ENCODE peak calls at places on chromosomes 4 and X, in six cellular contexts. One of them, this sample, is unnamed.

GRCh38 chrX:31555506-31555905 is 483.7 kb upstream of the FTHL17 start:
- DNase-seq in naive thymus-derived CD4-positive, alpha-beta T cell: no peak
- DNase-seq in heart left ventricle: peak; percentile 5
- DNase-seq in NCI-H1092 treated with DMSO at 0.1 percent for 48 hours: no peak
- DNase-seq in foreskin fibroblast: no peak
- DNase-seq in activated T-helper 2 cell treated with anti-CD3 and anti-CD28 coated beads, Interferon-gamma antibody, Interleukin-2, Interleukin-4, amounts not matched to agents 10 μg/mL and 5 μg/mL and 100 μg/mL, durations not matched to agents 14 hours and 24 hours and 36 hours: no peak
- DNase-seq in this sample: no peak

GRCh38 chr4:17448689-17449088 is 63.2 kb downstream of the QDPR start:
- DNase-seq in naive thymus-derived CD4-positive, alpha-beta T cell: no peak
- DNase-seq in heart left ventricle: no peak
- DNase-seq in NCI-H1092 treated with DMSO at 0.1 percent for 48 hours: no peak
- DNase-seq in foreskin fibroblast: peak; percentile 62
- DNase-seq in activated T-helper 2 cell treated with anti-CD3 and anti-CD28 coated beads, Interferon-gamma antibody, Interleukin-2, Interleukin-4, amounts not matched to agents 10 μg/mL and 5 μg/mL and 100 μg/mL, durations not matched to agents 14 hours and 24 hours and 36 hours: no peak
- DNase-seq in this sample: no peak

GRCh38 chr4:744212-744841 is 38.7 kb downstream of the PCGF3 start:
- DNase-seq in naive thymus-derived CD4-positive, alpha-beta T cell: no peak
- DNase-seq in heart left ventricle: no peak
- DNase-seq in NCI-H1092 treated with DMSO at 0.1 percent for 48 hours: no peak
- DNase-seq in foreskin fibroblast: no peak
- DNase-seq in activated T-helper 2 cell treated with anti-CD3 and anti-CD28 coated beads, Interferon-gamma antibody, Interleukin-2, Interleukin-4, amounts not matched to agents 10 μg/mL and 5 μg/mL and 100 μg/mL, durations not matched to agents 14 hours and 24 hours and 36 hours: no peak
- DNase-seq in this sample: no peak

GRCh38 chr4:30847958-30848357 is 127.8 kb downstream of the PCDH7 start:
- DNase-seq in naive thymus-derived CD4-positive, alpha-beta T cell: no peak
- DNase-seq in heart left ventricle: no peak
- DNase-seq in NCI-H1092 treated with DMSO at 0.1 percent for 48 hours: no peak
- DNase-seq in foreskin fibroblast: no peak
- DNase-seq in activated T-helper 2 cell treated with anti-CD3 and anti-CD28 coated beads, Interferon-gamma antibody, Interleukin-2, Interleukin-4, amounts not matched to agents 10 μg/mL and 5 μg/mL and 100 μg/mL, durations not matched to agents 14 hours and 24 hours and 36 hours: no peak
- DNase-seq in this sample: no peak

GRCh38 chrX:129738466-129739308 is at the start of gene XPNPEP2:
- DNase-seq in naive thymus-derived CD4-positive, alpha-beta T cell: no peak
- DNase-seq in heart left ventricle: peak; percentile 25
- DNase-seq in NCI-H1092 treated with DMSO at 0.1 percent for 48 hours: no peak
- DNase-seq in foreskin fibroblast: peak; percentile 42
- DNase-seq in activated T-helper 2 cell treated with anti-CD3 and anti-CD28 coated beads, Interferon-gamma antibody, Interleukin-2, Interleukin-4, amounts not matched to agents 10 μg/mL and 5 μg/mL and 100 μg/mL, durations not matched to agents 14 hours and 24 hours and 36 hours: no peak
- DNase-seq in this sample: no peak

GRCh38 chr4:176547005-176547404 is 227.2 kb downstream of the SPCS3 start:
- DNase-seq in naive thymus-derived CD4-positive, alpha-beta T cell: no peak
- DNase-seq in heart left ventricle: no peak
- DNase-seq in NCI-H1092 treated with DMSO at 0.1 percent for 48 hours: no peak
- DNase-seq in foreskin fibroblast: peak; percentile 88
- DNase-seq in activated T-helper 2 cell treated with anti-CD3 and anti-CD28 coated beads, Interferon-gamma antibody, Interleukin-2, Interleukin-4, amounts not matched to agents 10 μg/mL and 5 μg/mL and 100 μg/mL, durations not matched to agents 14 hours and 24 hours and 36 hours: no peak
- DNase-seq in this sample: no peak

GRCh38 chrX:115898382-115899001 is 272.1 kb upstream of the AGTR2 start:
- DNase-seq in naive thymus-derived CD4-positive, alpha-beta T cell: no peak
- DNase-seq in heart left ventricle: no peak
- DNase-seq in NCI-H1092 treated with DMSO at 0.1 percent for 48 hours: peak; percentile 59
- DNase-seq in foreskin fibroblast: no peak
- DNase-seq in activated T-helper 2 cell treated with anti-CD3 and anti-CD28 coated beads, Interferon-gamma antibody, Interleukin-2, Interleukin-4, amounts not matched to agents 10 μg/mL and 5 μg/mL and 100 μg/mL, durations not matched to agents 14 hours and 24 hours and 36 hours: no peak
- DNase-seq in this sample: no peak

GRCh38 chr4:17066972-17067371 is 168.5 kb upstream of the LDB2 start:
- DNase-seq in naive thymus-derived CD4-positive, alpha-beta T cell: no peak
- DNase-seq in heart left ventricle: no peak
- DNase-seq in NCI-H1092 treated with DMSO at 0.1 percent for 48 hours: no peak
- DNase-seq in foreskin fibroblast: peak; percentile 88
- DNase-seq in activated T-helper 2 cell treated with anti-CD3 and anti-CD28 coated beads, Interferon-gamma antibody, Interleukin-2, Interleukin-4, amounts not matched to agents 10 μg/mL and 5 μg/mL and 100 μg/mL, durations not matched to agents 14 hours and 24 hours and 36 hours: no peak
- DNase-seq in this sample: no peak

GRCh38 chrX:131752493-131753198 is 208.8 kb downstream of the OR13H1 start:
- DNase-seq in naive thymus-derived CD4-positive, alpha-beta T cell: no peak
- DNase-seq in heart left ventricle: no peak
- DNase-seq in NCI-H1092 treated with DMSO at 0.1 percent for 48 hours: no peak
- DNase-seq in foreskin fibroblast: no peak
- DNase-seq in activated T-helper 2 cell treated with anti-CD3 and anti-CD28 coated beads, Interferon-gamma antibody, Interleukin-2, Interleukin-4, amounts not matched to agents 10 μg/mL and 5 μg/mL and 100 μg/mL, durations not matched to agents 14 hours and 24 hours and 36 hours: no peak
- DNase-seq in this sample: no peak

GRCh38 chr4:138839574-138839973 is 176.0 kb upstream of the NOCT start:
- DNase-seq in naive thymus-derived CD4-positive, alpha-beta T cell: no peak
- DNase-seq in heart left ventricle: no peak
- DNase-seq in NCI-H1092 treated with DMSO at 0.1 percent for 48 hours: no peak
- DNase-seq in foreskin fibroblast: no peak
- DNase-seq in activated T-helper 2 cell treated with anti-CD3 and anti-CD28 coated beads, Interferon-gamma antibody, Interleukin-2, Interleukin-4, amounts not matched to agents 10 μg/mL and 5 μg/mL and 100 μg/mL, durations not matched to agents 14 hours and 24 hours and 36 hours: no peak
- DNase-seq in this sample: no peak

GRCh38 chr4:5051692-5052423 is 578 bp downstream of the STK32B start:
- DNase-seq in naive thymus-derived CD4-positive, alpha-beta T cell: no peak
- DNase-seq in heart left ventricle: no peak
- DNase-seq in NCI-H1092 treated with DMSO at 0.1 percent for 48 hours: peak; percentile 6
- DNase-seq in foreskin fibroblast: no peak
- DNase-seq in activated T-helper 2 cell treated with anti-CD3 and anti-CD28 coated beads, Interferon-gamma antibody, Interleukin-2, Interleukin-4, amounts not matched to agents 10 μg/mL and 5 μg/mL and 100 μg/mL, durations not matched to agents 14 hours and 24 hours and 36 hours: no peak
- DNase-seq in this sample: peak; percentile 86

GRCh38 chr4:57865264-57865663 is 755.1 kb upstream of the IGFBP7 start:
- DNase-seq in naive thymus-derived CD4-positive, alpha-beta T cell: no peak
- DNase-seq in heart left ventricle: no peak
- DNase-seq in NCI-H1092 treated with DMSO at 0.1 percent for 48 hours: no peak
- DNase-seq in foreskin fibroblast: no peak
- DNase-seq in activated T-helper 2 cell treated with anti-CD3 and anti-CD28 coated beads, Interferon-gamma antibody, Interleukin-2, Interleukin-4, amounts not matched to agents 10 μg/mL and 5 μg/mL and 100 μg/mL, durations not matched to agents 14 hours and 24 hours and 36 hours: no peak
- DNase-seq in this sample: no peak

GRCh38 chr4:39544580-39545315 is 17.5 kb upstream of the UGDH start:
- DNase-seq in naive thymus-derived CD4-positive, alpha-beta T cell: no peak
- DNase-seq in heart left ventricle: no peak
- DNase-seq in NCI-H1092 treated with DMSO at 0.1 percent for 48 hours: no peak
- DNase-seq in foreskin fibroblast: no peak
- DNase-seq in activated T-helper 2 cell treated with anti-CD3 and anti-CD28 coated beads, Interferon-gamma antibody, Interleukin-2, Interleukin-4, amounts not matched to agents 10 μg/mL and 5 μg/mL and 100 μg/mL, durations not matched to agents 14 hours and 24 hours and 36 hours: no peak
- DNase-seq in this sample: no peak

GRCh38 chrX:49958727-49959126 is 36.3 kb downstream of the CLCN5 start:
- DNase-seq in naive thymus-derived CD4-positive, alpha-beta T cell: no peak
- DNase-seq in heart left ventricle: no peak
- DNase-seq in NCI-H1092 treated with DMSO at 0.1 percent for 48 hours: no peak
- DNase-seq in foreskin fibroblast: no peak
- DNase-seq in activated T-helper 2 cell treated with anti-CD3 and anti-CD28 coated beads, Interferon-gamma antibody, Interleukin-2, Interleukin-4, amounts not matched to agents 10 μg/mL and 5 μg/mL and 100 μg/mL, durations not matched to agents 14 hours and 24 hours and 36 hours: no peak
- DNase-seq in this sample: no peak

GRCh38 chr4:185697488-185697887 is 114.5 kb downstream of the SORBS2 start:
- DNase-seq in naive thymus-derived CD4-positive, alpha-beta T cell: no peak
- DNase-seq in heart left ventricle: no peak
- DNase-seq in NCI-H1092 treated with DMSO at 0.1 percent for 48 hours: no peak
- DNase-seq in foreskin fibroblast: no peak
- DNase-seq in activated T-helper 2 cell treated with anti-CD3 and anti-CD28 coated beads, Interferon-gamma antibody, Interleukin-2, Interleukin-4, amounts not matched to agents 10 μg/mL and 5 μg/mL and 100 μg/mL, durations not matched to agents 14 hours and 24 hours and 36 hours: no peak
- DNase-seq in this sample: no peak

GRCh38 chrX:40912166-40912565 is 173.1 kb upstream of the USP9X start:
- DNase-seq in naive thymus-derived CD4-positive, alpha-beta T cell: no peak
- DNase-seq in heart left ventricle: no peak
- DNase-seq in NCI-H1092 treated with DMSO at 0.1 percent for 48 hours: peak; percentile 71
- DNase-seq in foreskin fibroblast: no peak
- DNase-seq in activated T-helper 2 cell treated with anti-CD3 and anti-CD28 coated beads, Interferon-gamma antibody, Interleukin-2, Interleukin-4, amounts not matched to agents 10 μg/mL and 5 μg/mL and 100 μg/mL, durations not matched to agents 14 hours and 24 hours and 36 hours: no peak
- DNase-seq in this sample: no peak

GRCh38 chr4:130110189-130110588 is 1014.2 kb downstream of the C4orf33 start:
- DNase-seq in naive thymus-derived CD4-positive, alpha-beta T cell: no peak
- DNase-seq in heart left ventricle: no peak
- DNase-seq in NCI-H1092 treated with DMSO at 0.1 percent for 48 hours: no peak
- DNase-seq in foreskin fibroblast: no peak
- DNase-seq in activated T-helper 2 cell treated with anti-CD3 and anti-CD28 coated beads, Interferon-gamma antibody, Interleukin-2, Interleukin-4, amounts not matched to agents 10 μg/mL and 5 μg/mL and 100 μg/mL, durations not matched to agents 14 hours and 24 hours and 36 hours: no peak
- DNase-seq in this sample: no peak

GRCh38 chr4:158371158-158371557 is 150.5 kb upstream of the RXFP1 start:
- DNase-seq in naive thymus-derived CD4-positive, alpha-beta T cell: no peak
- DNase-seq in heart left ventricle: no peak
- DNase-seq in NCI-H1092 treated with DMSO at 0.1 percent for 48 hours: no peak
- DNase-seq in foreskin fibroblast: peak; percentile 20
- DNase-seq in activated T-helper 2 cell treated with anti-CD3 and anti-CD28 coated beads, Interferon-gamma antibody, Interleukin-2, Interleukin-4, amounts not matched to agents 10 μg/mL and 5 μg/mL and 100 μg/mL, durations not matched to agents 14 hours and 24 hours and 36 hours: no peak
- DNase-seq in this sample: no peak

GRCh38 chr4:37889849-37890500 is 909 bp upstream of the TBC1D1 start:
- DNase-seq in naive thymus-derived CD4-positive, alpha-beta T cell: no peak
- DNase-seq in heart left ventricle: peak; percentile 60
- DNase-seq in NCI-H1092 treated with DMSO at 0.1 percent for 48 hours: no peak
- DNase-seq in foreskin fibroblast: no peak
- DNase-seq in activated T-helper 2 cell treated with anti-CD3 and anti-CD28 coated beads, Interferon-gamma antibody, Interleukin-2, Interleukin-4, amounts not matched to agents 10 μg/mL and 5 μg/mL and 100 μg/mL, durations not matched to agents 14 hours and 24 hours and 36 hours: no peak
- DNase-seq in this sample: no peak

GRCh38 chr4:17468638-17469221 is 43.2 kb downstream of the QDPR start:
- DNase-seq in naive thymus-derived CD4-positive, alpha-beta T cell: no peak
- DNase-seq in heart left ventricle: peak; percentile 27
- DNase-seq in NCI-H1092 treated with DMSO at 0.1 percent for 48 hours: peak; percentile 5
- DNase-seq in foreskin fibroblast: peak; percentile 16
- DNase-seq in activated T-helper 2 cell treated with anti-CD3 and anti-CD28 coated beads, Interferon-gamma antibody, Interleukin-2, Interleukin-4, amounts not matched to agents 10 μg/mL and 5 μg/mL and 100 μg/mL, durations not matched to agents 14 hours and 24 hours and 36 hours: no peak
- DNase-seq in this sample: no peak

GRCh38 chrX:101260435-101260834 is 30.7 kb downstream of the TAF7L start:
- DNase-seq in naive thymus-derived CD4-positive, alpha-beta T cell: no peak
- DNase-seq in heart left ventricle: no peak
- DNase-seq in NCI-H1092 treated with DMSO at 0.1 percent for 48 hours: no peak
- DNase-seq in foreskin fibroblast: no peak
- DNase-seq in activated T-helper 2 cell treated with anti-CD3 and anti-CD28 coated beads, Interferon-gamma antibody, Interleukin-2, Interleukin-4, amounts not matched to agents 10 μg/mL and 5 μg/mL and 100 μg/mL, durations not matched to agents 14 hours and 24 hours and 36 hours: no peak
- DNase-seq in this sample: no peak

GRCh38 chrX:134695999-134696398 is 37.7 kb upstream of the PLAC1 start:
- DNase-seq in naive thymus-derived CD4-positive, alpha-beta T cell: no peak
- DNase-seq in heart left ventricle: no peak
- DNase-seq in NCI-H1092 treated with DMSO at 0.1 percent for 48 hours: no peak
- DNase-seq in foreskin fibroblast: no peak
- DNase-seq in activated T-helper 2 cell treated with anti-CD3 and anti-CD28 coated beads, Interferon-gamma antibody, Interleukin-2, Interleukin-4, amounts not matched to agents 10 μg/mL and 5 μg/mL and 100 μg/mL, durations not matched to agents 14 hours and 24 hours and 36 hours: no peak
- DNase-seq in this sample: no peak

GRCh38 chr4:41572414-41572986 is 34.5 kb downstream of the LIMCH1 start:
- DNase-seq in naive thymus-derived CD4-positive, alpha-beta T cell: no peak
- DNase-seq in heart left ventricle: no peak
- DNase-seq in NCI-H1092 treated with DMSO at 0.1 percent for 48 hours: no peak
- DNase-seq in foreskin fibroblast: peak; percentile 11
- DNase-seq in activated T-helper 2 cell treated with anti-CD3 and anti-CD28 coated beads, Interferon-gamma antibody, Interleukin-2, Interleukin-4, amounts not matched to agents 10 μg/mL and 5 μg/mL and 100 μg/mL, durations not matched to agents 14 hours and 24 hours and 36 hours: no peak
- DNase-seq in this sample: no peak

GRCh38 chrX:3520987-3521875 is 174.8 kb upstream of the MXRA5 start:
- DNase-seq in naive thymus-derived CD4-positive, alpha-beta T cell: no peak
- DNase-seq in heart left ventricle: no peak
- DNase-seq in NCI-H1092 treated with DMSO at 0.1 percent for 48 hours: no peak
- DNase-seq in foreskin fibroblast: no peak
- DNase-seq in activated T-helper 2 cell treated with anti-CD3 and anti-CD28 coated beads, Interferon-gamma antibody, Interleukin-2, Interleukin-4, amounts not matched to agents 10 μg/mL and 5 μg/mL and 100 μg/mL, durations not matched to agents 14 hours and 24 hours and 36 hours: no peak
- DNase-seq in this sample: no peak

GRCh38 chr4:40233227-40233626 is 36.4 kb downstream of the RHOH start:
- DNase-seq in naive thymus-derived CD4-positive, alpha-beta T cell: no peak
- DNase-seq in heart left ventricle: no peak
- DNase-seq in NCI-H1092 treated with DMSO at 0.1 percent for 48 hours: no peak
- DNase-seq in foreskin fibroblast: no peak
- DNase-seq in activated T-helper 2 cell treated with anti-CD3 and anti-CD28 coated beads, Interferon-gamma antibody, Interleukin-2, Interleukin-4, amounts not matched to agents 10 μg/mL and 5 μg/mL and 100 μg/mL, durations not matched to agents 14 hours and 24 hours and 36 hours: no peak
- DNase-seq in this sample: no peak

GRCh38 chrX:111270339-111270738 is at the start of gene CAPN6:
- DNase-seq in naive thymus-derived CD4-positive, alpha-beta T cell: no peak
- DNase-seq in heart left ventricle: no peak
- DNase-seq in NCI-H1092 treated with DMSO at 0.1 percent for 48 hours: no peak
- DNase-seq in foreskin fibroblast: no peak
- DNase-seq in activated T-helper 2 cell treated with anti-CD3 and anti-CD28 coated beads, Interferon-gamma antibody, Interleukin-2, Interleukin-4, amounts not matched to agents 10 μg/mL and 5 μg/mL and 100 μg/mL, durations not matched to agents 14 hours and 24 hours and 36 hours: no peak
- DNase-seq in this sample: no peak

GRCh38 chrX:97504435-97504834 is 620.7 kb downstream of the RPA4 start:
- DNase-seq in naive thymus-derived CD4-positive, alpha-beta T cell: no peak
- DNase-seq in heart left ventricle: no peak
- DNase-seq in NCI-H1092 treated with DMSO at 0.1 percent for 48 hours: no peak
- DNase-seq in foreskin fibroblast: no peak
- DNase-seq in activated T-helper 2 cell treated with anti-CD3 and anti-CD28 coated beads, Interferon-gamma antibody, Interleukin-2, Interleukin-4, amounts not matched to agents 10 μg/mL and 5 μg/mL and 100 μg/mL, durations not matched to agents 14 hours and 24 hours and 36 hours: no peak
- DNase-seq in this sample: no peak

GRCh38 chrX:120731386-120731785 is 101.5 kb upstream of the C1GALT1C1 start:
- DNase-seq in naive thymus-derived CD4-positive, alpha-beta T cell: no peak
- DNase-seq in heart left ventricle: no peak
- DNase-seq in NCI-H1092 treated with DMSO at 0.1 percent for 48 hours: no peak
- DNase-seq in foreskin fibroblast: peak; percentile 32
- DNase-seq in activated T-helper 2 cell treated with anti-CD3 and anti-CD28 coated beads, Interferon-gamma antibody, Interleukin-2, Interleukin-4, amounts not matched to agents 10 μg/mL and 5 μg/mL and 100 μg/mL, durations not matched to agents 14 hours and 24 hours and 36 hours: no peak
- DNase-seq in this sample: no peak

GRCh38 chrX:3136161-3136961 is 95.1 kb downstream of the ARSF start:
- DNase-seq in naive thymus-derived CD4-positive, alpha-beta T cell: no peak
- DNase-seq in heart left ventricle: no peak
- DNase-seq in NCI-H1092 treated with DMSO at 0.1 percent for 48 hours: no peak
- DNase-seq in foreskin fibroblast: no peak
- DNase-seq in activated T-helper 2 cell treated with anti-CD3 and anti-CD28 coated beads, Interferon-gamma antibody, Interleukin-2, Interleukin-4, amounts not matched to agents 10 μg/mL and 5 μg/mL and 100 μg/mL, durations not matched to agents 14 hours and 24 hours and 36 hours: no peak
- DNase-seq in this sample: no peak

GRCh38 chr4:38669233-38669632 is 5.2 kb downstream of the KLF3 start:
- DNase-seq in naive thymus-derived CD4-positive, alpha-beta T cell: no peak
- DNase-seq in heart left ventricle: no peak
- DNase-seq in NCI-H1092 treated with DMSO at 0.1 percent for 48 hours: no peak
- DNase-seq in foreskin fibroblast: no peak
- DNase-seq in activated T-helper 2 cell treated with anti-CD3 and anti-CD28 coated beads, Interferon-gamma antibody, Interleukin-2, Interleukin-4, amounts not matched to agents 10 μg/mL and 5 μg/mL and 100 μg/mL, durations not matched to agents 14 hours and 24 hours and 36 hours: no peak
- DNase-seq in this sample: no peak

GRCh38 chr4:94877973-94878372 is 120.2 kb downstream of the BMPR1B start:
- DNase-seq in naive thymus-derived CD4-positive, alpha-beta T cell: no peak
- DNase-seq in heart left ventricle: no peak
- DNase-seq in NCI-H1092 treated with DMSO at 0.1 percent for 48 hours: no peak
- DNase-seq in foreskin fibroblast: peak; percentile 3
- DNase-seq in activated T-helper 2 cell treated with anti-CD3 and anti-CD28 coated beads, Interferon-gamma antibody, Interleukin-2, Interleukin-4, amounts not matched to agents 10 μg/mL and 5 μg/mL and 100 μg/mL, durations not matched to agents 14 hours and 24 hours and 36 hours: no peak
- DNase-seq in this sample: no peak

This sample was measured in vagina.